ENCODE peak calls at places on chromosomes 7 and 10, in ten cellular contexts. One of them, this sample, is unnamed.

GRCh38 chr7:34709771-34710170 is 51.8 kb downstream of the NPSR1 start:
- DNase-seq in CD8-positive, alpha-beta T cell: no peak
- DNase-seq in PC-9: no peak
- DNase-seq in hepatocyte: no peak
- DNase-seq in keratinocyte: no peak
- DNase-seq in WERI-Rb-1: no peak
- DNase-seq in PC-3: no peak
- DNase-seq in body of pancreas: no peak
- DNase-seq in K562: no peak
- DNase-seq in brain microvascular endothelial cell: no peak
- DNase-seq in this sample: no peak

GRCh38 chr10:65675236-65675635 is 1250.6 kb upstream of the LRRTM3 start:
- DNase-seq in WERI-Rb-1: no peak
- DNase-seq in CD8-positive, alpha-beta T cell: no peak
- DNase-seq in K562: no peak
- DNase-seq in brain microvascular endothelial cell: no peak
- DNase-seq in body of pancreas: no peak
- DNase-seq in PC-3: no peak
- DNase-seq in keratinocyte: no peak
- DNase-seq in PC-9: no peak
- DNase-seq in hepatocyte: peak; percentile 49
- DNase-seq in this sample: no peak

GRCh38 chr7:92685146-92686042 is 95.2 kb upstream of the FAM133B start:
- DNase-seq in PC-9: no peak
- DNase-seq in brain microvascular endothelial cell: no peak
- DNase-seq in PC-3: no peak
- DNase-seq in hepatocyte: no peak
- DNase-seq in body of pancreas: no peak
- DNase-seq in keratinocyte: no peak
- DNase-seq in CD8-positive, alpha-beta T cell: peak; percentile 54
- DNase-seq in K562: no peak
- DNase-seq in WERI-Rb-1: no peak
- DNase-seq in this sample: no peak

GRCh38 chr7:29812185-29812876 is 6.0 kb downstream of the WIPF3 start:
- DNase-seq in brain microvascular endothelial cell: no peak
- DNase-seq in CD8-positive, alpha-beta T cell: no peak
- DNase-seq in hepatocyte: no peak
- DNase-seq in WERI-Rb-1: no peak
- DNase-seq in keratinocyte: no peak
- DNase-seq in PC-3: no peak
- DNase-seq in body of pancreas: no peak
- DNase-seq in PC-9: no peak
- DNase-seq in K562: no peak
- DNase-seq in this sample: no peak

GRCh38 chr7:64574481-64575159 is 11.7 kb upstream of the ZNF680 start:
- DNase-seq in PC-9: peak; percentile 47
- DNase-seq in keratinocyte: no peak
- DNase-seq in body of pancreas: no peak
- DNase-seq in WERI-Rb-1: no peak
- DNase-seq in brain microvascular endothelial cell: peak; percentile 61
- DNase-seq in PC-3: no peak
- DNase-seq in K562: no peak
- DNase-seq in CD8-positive, alpha-beta T cell: no peak
- DNase-seq in hepatocyte: no peak
- DNase-seq in this sample: no peak

GRCh38 chr7:100509213-100509612 is 25.5 kb downstream of the NYAP1 start:
- DNase-seq in keratinocyte: peak; percentile 81
- DNase-seq in WERI-Rb-1: no peak
- DNase-seq in K562: no peak
- DNase-seq in PC-3: no peak
- DNase-seq in brain microvascular endothelial cell: peak; percentile 80
- DNase-seq in hepatocyte: peak; percentile 23
- DNase-seq in PC-9: no peak
- DNase-seq in body of pancreas: peak; percentile 85
- DNase-seq in CD8-positive, alpha-beta T cell: no peak
- DNase-seq in this sample: no peak

GRCh38 chr7:116528008-116528789 is 3.4 kb downstream of the CAV1 start:
- DNase-seq in CD8-positive, alpha-beta T cell: no peak
- DNase-seq in K562: no peak
- DNase-seq in PC-9: peak; percentile 46
- DNase-seq in brain microvascular endothelial cell: peak; percentile 95
- DNase-seq in PC-3: peak; percentile 85
- DNase-seq in body of pancreas: peak; percentile 19
- DNase-seq in hepatocyte: peak; percentile 73
- DNase-seq in WERI-Rb-1: no peak
- DNase-seq in keratinocyte: no peak
- DNase-seq in this sample: no peak

GRCh38 chr10:14489522-14490177 is 158.9 kb upstream of the FRMD4A start:
- DNase-seq in brain microvascular endothelial cell: no peak
- DNase-seq in WERI-Rb-1: no peak
- DNase-seq in hepatocyte: no peak
- DNase-seq in PC-9: no peak
- DNase-seq in K562: no peak
- DNase-seq in PC-3: no peak
- DNase-seq in keratinocyte: no peak
- DNase-seq in CD8-positive, alpha-beta T cell: no peak
- DNase-seq in body of pancreas: no peak
- DNase-seq in this sample: no peak

GRCh38 chr7:132049462-132050304 is 493.3 kb upstream of the PODXL start:
- DNase-seq in brain microvascular endothelial cell: peak; percentile 45
- DNase-seq in CD8-positive, alpha-beta T cell: peak; percentile 22
- DNase-seq in PC-9: no peak
- DNase-seq in WERI-Rb-1: peak; percentile 58
- DNase-seq in K562: peak; percentile 50
- DNase-seq in PC-3: peak; percentile 58
- DNase-seq in keratinocyte: no peak
- DNase-seq in hepatocyte: peak; percentile 44
- DNase-seq in body of pancreas: peak; percentile 42
- DNase-seq in this sample: peak; percentile 90

GRCh38 chr10:47058303-47058702 is 147.1 kb downstream of the PTPN20 start:
- DNase-seq in PC-3: no peak
- DNase-seq in keratinocyte: no peak
- DNase-seq in K562: no peak
- DNase-seq in body of pancreas: no peak
- DNase-seq in brain microvascular endothelial cell: no peak
- DNase-seq in CD8-positive, alpha-beta T cell: no peak
- DNase-seq in PC-9: no peak
- DNase-seq in hepatocyte: no peak
- DNase-seq in WERI-Rb-1: no peak
- DNase-seq in this sample: peak; percentile 11

GRCh38 chr7:85292908-85293576 is 106.2 kb upstream of the SEMA3D start:
- DNase-seq in CD8-positive, alpha-beta T cell: no peak
- DNase-seq in K562: no peak
- DNase-seq in brain microvascular endothelial cell: no peak
- DNase-seq in WERI-Rb-1: no peak
- DNase-seq in hepatocyte: no peak
- DNase-seq in body of pancreas: no peak
- DNase-seq in PC-3: no peak
- DNase-seq in PC-9: no peak
- DNase-seq in keratinocyte: no peak
- DNase-seq in this sample: no peak

GRCh38 chr7:1144269-1144771 is 15.7 kb downstream of the ZFAND2A start:
- DNase-seq in CD8-positive, alpha-beta T cell: no peak
- DNase-seq in PC-9: no peak
- DNase-seq in body of pancreas: peak; percentile 68
- DNase-seq in brain microvascular endothelial cell: peak; percentile 29
- DNase-seq in WERI-Rb-1: no peak
- DNase-seq in K562: peak; percentile 13
- DNase-seq in hepatocyte: no peak
- DNase-seq in keratinocyte: no peak
- DNase-seq in PC-3: peak; percentile 54
- DNase-seq in this sample: no peak
- TF ChIP-seq CTCF in CD8-positive, alpha-beta T cell: no peak
- TF ChIP-seq CTCF in PC-9: no peak
- TF ChIP-seq CTCF in body of pancreas: peak; percentile 56
- TF ChIP-seq CTCF in brain microvascular endothelial cell: peak; percentile 44
- TF ChIP-seq CTCF in WERI-Rb-1: peak; percentile 30
- TF ChIP-seq CTCF in K562: peak; percentile 61
- TF ChIP-seq CTCF in hepatocyte: no peak
- TF ChIP-seq CTCF in keratinocyte: no peak
- TF ChIP-seq CTCF in PC-3: peak; percentile 48
- TF ChIP-seq CTCF in this sample: no peak

DNA sequence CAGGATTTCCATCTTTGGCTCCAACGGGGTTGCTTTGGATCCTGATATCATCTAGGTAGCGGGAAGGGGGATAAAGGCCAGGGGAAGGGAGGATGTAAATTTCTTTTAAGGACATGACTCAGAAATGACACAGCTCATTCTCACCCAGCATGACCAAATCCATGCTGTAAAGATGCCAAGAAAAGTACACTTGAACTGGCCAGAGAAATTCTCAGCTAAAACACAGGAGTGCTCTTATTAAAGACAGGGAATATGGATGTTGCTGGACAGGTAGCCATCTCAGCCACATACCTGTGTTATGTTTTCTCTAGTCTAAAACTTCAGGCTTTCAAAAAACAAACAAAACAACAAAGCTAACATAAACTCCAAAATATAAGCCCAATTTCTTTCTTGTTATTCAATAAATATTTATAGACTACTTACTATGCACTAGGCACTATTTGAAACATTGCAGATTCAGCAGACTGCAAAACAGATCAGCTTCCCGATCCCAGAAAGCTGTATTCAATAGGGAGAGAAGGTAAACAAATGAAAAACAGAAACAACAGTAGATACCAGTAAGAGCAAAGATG is 68.2 kb downstream of the NAMPT start:
- DNase-seq in PC-3: peak; percentile 99
- DNase-seq in brain microvascular endothelial cell: peak; percentile 89
- DNase-seq in hepatocyte: peak; percentile 63
- DNase-seq in WERI-Rb-1: no peak
- DNase-seq in keratinocyte: peak; percentile 33
- DNase-seq in body of pancreas: peak; percentile 55
- DNase-seq in K562: peak; percentile 90
- DNase-seq in CD8-positive, alpha-beta T cell: no peak
- DNase-seq in PC-9: peak; percentile 93
- DNase-seq in this sample: peak; percentile 49
- H3K4me3 ChIP-seq in PC-3: peak overlapping the region; percentile 56
- H3K4me3 ChIP-seq in brain microvascular endothelial cell: no peak overlapping the region
- H3K4me3 ChIP-seq in hepatocyte: no peak overlapping the region
- H3K4me3 ChIP-seq in WERI-Rb-1: no peak overlapping the region
- H3K4me3 ChIP-seq in keratinocyte: no peak overlapping the region
- H3K4me3 ChIP-seq in body of pancreas: no peak overlapping the region
- H3K4me3 ChIP-seq in K562: no peak overlapping the region
- H3K4me3 ChIP-seq in CD8-positive, alpha-beta T cell: no peak overlapping the region
- H3K4me3 ChIP-seq in PC-9: peak overlapping the region; percentile 43
- H3K4me3 ChIP-seq in this sample: no peak overlapping the region

GRCh38 chr7:90579181-90579688 is 16.9 kb upstream of the CDK14 start:
- DNase-seq in PC-3: peak; percentile 81
- DNase-seq in body of pancreas: no peak
- DNase-seq in hepatocyte: peak; percentile 13
- DNase-seq in K562: no peak
- DNase-seq in CD8-positive, alpha-beta T cell: no peak
- DNase-seq in WERI-Rb-1: no peak
- DNase-seq in brain microvascular endothelial cell: peak; percentile 86
- DNase-seq in keratinocyte: peak; percentile 19
- DNase-seq in PC-9: peak; percentile 44
- DNase-seq in this sample: no peak

GRCh38 chr7:90580051-90580450 is 16.1 kb upstream of the CDK14 start:
- DNase-seq in PC-3: peak; percentile 67
- DNase-seq in WERI-Rb-1: no peak
- DNase-seq in brain microvascular endothelial cell: no peak
- DNase-seq in keratinocyte: no peak
- DNase-seq in CD8-positive, alpha-beta T cell: no peak
- DNase-seq in body of pancreas: no peak
- DNase-seq in PC-9: no peak
- DNase-seq in hepatocyte: no peak
- DNase-seq in K562: no peak
- DNase-seq in this sample: no peak

GRCh38 chr7:90584420-90584819 is 11.7 kb upstream of the CDK14 start:
- DNase-seq in PC-3: no peak
- DNase-seq in K562: no peak
- DNase-seq in WERI-Rb-1: no peak
- DNase-seq in keratinocyte: no peak
- DNase-seq in hepatocyte: no peak
- DNase-seq in brain microvascular endothelial cell: no peak
- DNase-seq in CD8-positive, alpha-beta T cell: no peak
- DNase-seq in PC-9: no peak
- DNase-seq in body of pancreas: no peak
- DNase-seq in this sample: no peak

GRCh38 chr7:90587766-90588165 is 8.4 kb upstream of the CDK14 start:
- DNase-seq in PC-3: no peak
- DNase-seq in K562: no peak
- DNase-seq in body of pancreas: no peak
- DNase-seq in WERI-Rb-1: no peak
- DNase-seq in keratinocyte: no peak
- DNase-seq in PC-9: no peak
- DNase-seq in CD8-positive, alpha-beta T cell: no peak
- DNase-seq in brain microvascular endothelial cell: no peak
- DNase-seq in hepatocyte: no peak
- DNase-seq in this sample: no peak

DNA sequence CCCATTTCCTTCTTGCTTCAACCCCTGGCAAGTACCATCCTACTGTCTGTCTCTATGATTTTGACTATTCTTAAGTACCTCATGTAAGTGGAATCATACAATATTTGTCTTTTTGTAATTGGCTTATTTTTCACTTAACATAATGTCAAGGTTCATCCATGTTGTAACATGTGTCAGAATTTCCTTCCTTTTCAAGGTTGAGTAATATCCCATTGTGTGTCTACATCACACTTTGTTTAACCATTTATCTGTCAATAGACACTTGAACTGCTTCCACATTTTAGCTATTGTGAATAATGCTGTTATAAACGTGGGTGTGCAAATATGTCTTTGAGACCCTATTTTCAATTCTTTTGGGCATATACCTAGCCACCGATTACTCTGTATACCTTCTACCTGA is 14.0 kb upstream of the CDK14 start:
- DNase-seq in WERI-Rb-1: no peak
- DNase-seq in PC-9: no peak
- DNase-seq in PC-3: no peak
- DNase-seq in CD8-positive, alpha-beta T cell: no peak
- DNase-seq in brain microvascular endothelial cell: no peak
- DNase-seq in hepatocyte: no peak
- DNase-seq in keratinocyte: no peak
- DNase-seq in K562: no peak
- DNase-seq in body of pancreas: no peak
- DNase-seq in this sample: no peak
- H3K27ac ChIP-seq in WERI-Rb-1: no peak overlapping the region
- H3K27ac ChIP-seq in PC-9: no peak overlapping the region
- H3K27ac ChIP-seq in PC-3: no peak overlapping the region
- H3K27ac ChIP-seq in CD8-positive, alpha-beta T cell: no peak overlapping the region
- H3K27ac ChIP-seq in brain microvascular endothelial cell: no peak overlapping the region
- H3K27ac ChIP-seq in hepatocyte: no peak overlapping the region
- H3K27ac ChIP-seq in keratinocyte: no peak overlapping the region
- H3K27ac ChIP-seq in K562: no peak overlapping the region
- H3K27ac ChIP-seq in body of pancreas: no peak overlapping the region
- H3K27ac ChIP-seq in this sample: no peak overlapping the region

GRCh38 chr7:11970132-11970531 is 138.1 kb upstream of the THSD7A start:
- DNase-seq in CD8-positive, alpha-beta T cell: no peak
- DNase-seq in K562: no peak
- DNase-seq in keratinocyte: no peak
- DNase-seq in PC-3: no peak
- DNase-seq in body of pancreas: no peak
- DNase-seq in brain microvascular endothelial cell: no peak
- DNase-seq in WERI-Rb-1: no peak
- DNase-seq in hepatocyte: peak; percentile 8
- DNase-seq in PC-9: no peak
- DNase-seq in this sample: no peak

DNA sequence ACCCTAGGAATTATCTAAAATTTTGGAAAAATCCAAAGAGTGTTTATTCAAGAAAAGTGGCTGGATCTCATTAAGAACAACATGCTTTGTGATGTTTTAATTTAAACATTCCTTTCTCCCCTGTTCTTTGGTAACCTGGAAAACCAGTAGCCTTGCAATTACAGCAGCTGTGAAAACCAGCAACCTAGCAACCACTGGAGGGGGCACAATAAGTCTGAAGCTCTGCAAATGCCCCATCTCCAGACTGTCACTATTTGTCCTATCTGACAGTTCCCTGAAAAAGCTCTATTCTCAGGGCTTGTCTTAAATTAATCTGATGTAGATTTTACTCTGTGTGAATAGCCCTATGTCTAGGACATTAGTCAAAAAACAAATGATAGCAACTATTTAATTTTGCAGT is 137.6 kb upstream of the THSD7A start:
- DNase-seq in K562: no peak
- DNase-seq in hepatocyte: no peak
- DNase-seq in CD8-positive, alpha-beta T cell: no peak
- DNase-seq in PC-3: no peak
- DNase-seq in WERI-Rb-1: no peak
- DNase-seq in body of pancreas: no peak
- DNase-seq in keratinocyte: no peak
- DNase-seq in brain microvascular endothelial cell: no peak
- DNase-seq in PC-9: no peak
- DNase-seq in this sample: no peak
- TF ChIP-seq CTCF in K562: no peak
- TF ChIP-seq CTCF in hepatocyte: no peak
- TF ChIP-seq CTCF in CD8-positive, alpha-beta T cell: no peak
- TF ChIP-seq CTCF in PC-3: no peak
- TF ChIP-seq CTCF in WERI-Rb-1: no peak
- TF ChIP-seq CTCF in body of pancreas: no peak
- TF ChIP-seq CTCF in keratinocyte: no peak
- TF ChIP-seq CTCF in brain microvascular endothelial cell: no peak
- TF ChIP-seq CTCF in PC-9: no peak
- TF ChIP-seq CTCF in this sample: peak; percentile 47